ENCODE peak calls at places on chromosome 3, in ten cellular contexts. One of them, this sample, is unnamed.

GRCh38 chr3:58369876-58370275 is 37.2 kb downstream of the PXK start:
- DNase-seq in fibroblast of mammary gland: peak
- DNase-seq in hepatocyte: no peak
- DNase-seq in left lung: no peak
- DNase-seq in skeletal muscle cell: no peak
- DNase-seq in HL-60: no peak
- DNase-seq in heart left ventricle: no peak
- DNase-seq in SJSA1: no peak
- DNase-seq in A673: no peak
- DNase-seq in right cardiac atrium: no peak
- DNase-seq in this sample: no peak

GRCh38 chr3:11568503-11569155 is 75.1 kb downstream of the VGLL4 start:
- DNase-seq in left lung: no peak
- DNase-seq in hepatocyte: peak
- DNase-seq in right cardiac atrium: peak
- DNase-seq in SJSA1: peak
- DNase-seq in skeletal muscle cell: peak
- DNase-seq in A673: no peak
- DNase-seq in fibroblast of mammary gland: peak
- DNase-seq in HL-60: no peak
- DNase-seq in heart left ventricle: peak
- DNase-seq in this sample: no peak

GRCh38 chr3:188122571-188123169 is 31.3 kb upstream of the LPP start:
- DNase-seq in skeletal muscle cell: no peak
- DNase-seq in heart left ventricle: no peak
- DNase-seq in HL-60: peak
- DNase-seq in fibroblast of mammary gland: no peak
- DNase-seq in hepatocyte: no peak
- DNase-seq in right cardiac atrium: no peak
- DNase-seq in A673: no peak
- DNase-seq in SJSA1: no peak
- DNase-seq in left lung: no peak
- DNase-seq in this sample: no peak

GRCh38 chr3:78645628-78646310 is 1122.0 kb downstream of the ROBO1 start:
- DNase-seq in A673: peak
- DNase-seq in left lung: no peak
- DNase-seq in skeletal muscle cell: peak
- DNase-seq in right cardiac atrium: no peak
- DNase-seq in hepatocyte: peak
- DNase-seq in heart left ventricle: no peak
- DNase-seq in fibroblast of mammary gland: peak
- DNase-seq in HL-60: peak
- DNase-seq in SJSA1: no peak
- DNase-seq in this sample: no peak

GRCh38 chr3:11272913-11273574 is 847 bp downstream of the ATG7 start:
- DNase-seq in left lung: no peak
- DNase-seq in heart left ventricle: no peak
- DNase-seq in SJSA1: no peak
- DNase-seq in right cardiac atrium: no peak
- DNase-seq in HL-60: peak
- DNase-seq in A673: no peak
- DNase-seq in hepatocyte: no peak
- DNase-seq in skeletal muscle cell: no peak
- DNase-seq in fibroblast of mammary gland: peak
- DNase-seq in this sample: no peak

GRCh38 chr3:184874709-184875644 is 63.0 kb downstream of the VPS8 start:
- DNase-seq in fibroblast of mammary gland: peak
- DNase-seq in HL-60: peak
- DNase-seq in heart left ventricle: no peak
- DNase-seq in skeletal muscle cell: peak
- DNase-seq in hepatocyte: peak
- DNase-seq in A673: peak
- DNase-seq in SJSA1: no peak
- DNase-seq in left lung: no peak
- DNase-seq in right cardiac atrium: no peak
- DNase-seq in this sample: no peak

GRCh38 chr3:129599607-129600006 is 6.9 kb downstream of the PLXND1 start:
- DNase-seq in skeletal muscle cell: no peak
- DNase-seq in fibroblast of mammary gland: peak
- DNase-seq in HL-60: peak
- DNase-seq in right cardiac atrium: peak
- DNase-seq in SJSA1: peak
- DNase-seq in left lung: peak
- DNase-seq in A673: peak
- DNase-seq in hepatocyte: no peak
- DNase-seq in heart left ventricle: peak
- DNase-seq in this sample: no peak

GRCh38 chr3:193869221-193870201 is 266.4 kb upstream of the HES1 start:
- DNase-seq in skeletal muscle cell: peak
- DNase-seq in SJSA1: peak
- DNase-seq in left lung: peak
- DNase-seq in right cardiac atrium: peak
- DNase-seq in hepatocyte: peak
- DNase-seq in heart left ventricle: peak
- DNase-seq in fibroblast of mammary gland: peak
- DNase-seq in A673: no peak
- DNase-seq in HL-60: peak
- DNase-seq in this sample: no peak

GRCh38 chr3:148332509-148332908 is 365.2 kb upstream of the AGTR1 start:
- DNase-seq in heart left ventricle: no peak
- DNase-seq in right cardiac atrium: no peak
- DNase-seq in fibroblast of mammary gland: no peak
- DNase-seq in hepatocyte: no peak
- DNase-seq in HL-60: no peak
- DNase-seq in skeletal muscle cell: no peak
- DNase-seq in left lung: no peak
- DNase-seq in A673: no peak
- DNase-seq in SJSA1: no peak
- DNase-seq in this sample: no peak

GRCh38 chr3:169236662-169237174 is 426.8 kb downstream of the MECOM start:
- DNase-seq in left lung: no peak
- DNase-seq in heart left ventricle: no peak
- DNase-seq in skeletal muscle cell: no peak
- DNase-seq in right cardiac atrium: no peak
- DNase-seq in A673: no peak
- DNase-seq in hepatocyte: no peak
- DNase-seq in HL-60: no peak
- DNase-seq in SJSA1: no peak
- DNase-seq in fibroblast of mammary gland: no peak
- DNase-seq in this sample: no peak

GRCh38 chr3:192819001-192819569 is 91.7 kb upstream of the FGF12 start:
- DNase-seq in A673: no peak
- DNase-seq in hepatocyte: peak
- DNase-seq in SJSA1: peak
- DNase-seq in fibroblast of mammary gland: peak
- DNase-seq in skeletal muscle cell: peak
- DNase-seq in heart left ventricle: no peak
- DNase-seq in left lung: no peak
- DNase-seq in right cardiac atrium: no peak
- DNase-seq in HL-60: no peak
- DNase-seq in this sample: no peak

GRCh38 chr3:187967097-187967496 is 186.9 kb upstream of the LPP start:
- DNase-seq in hepatocyte: no peak
- DNase-seq in A673: no peak
- DNase-seq in left lung: no peak
- DNase-seq in right cardiac atrium: no peak
- DNase-seq in HL-60: no peak
- DNase-seq in skeletal muscle cell: no peak
- DNase-seq in fibroblast of mammary gland: no peak
- DNase-seq in SJSA1: no peak
- DNase-seq in heart left ventricle: no peak
- DNase-seq in this sample: no peak

GRCh38 chr3:184602406-184603155 is 41.0 kb downstream of the EPHB3 start:
- DNase-seq in skeletal muscle cell: no peak
- DNase-seq in A673: no peak
- DNase-seq in hepatocyte: no peak
- DNase-seq in SJSA1: no peak
- DNase-seq in heart left ventricle: no peak
- DNase-seq in left lung: no peak
- DNase-seq in right cardiac atrium: peak
- DNase-seq in fibroblast of mammary gland: no peak
- DNase-seq in HL-60: no peak
- DNase-seq in this sample: no peak

GRCh38 chr3:45608296-45608695 is 13.7 kb downstream of the LIMD1 start:
- DNase-seq in left lung: no peak
- DNase-seq in HL-60: no peak
- DNase-seq in heart left ventricle: no peak
- DNase-seq in SJSA1: no peak
- DNase-seq in fibroblast of mammary gland: no peak
- DNase-seq in skeletal muscle cell: no peak
- DNase-seq in hepatocyte: no peak
- DNase-seq in A673: no peak
- DNase-seq in right cardiac atrium: no peak
- DNase-seq in this sample: no peak
- H3K4me3 ChIP-seq in left lung: no peak
- H3K4me3 ChIP-seq in HL-60: no peak
- H3K4me3 ChIP-seq in heart left ventricle: no peak
- H3K4me3 ChIP-seq in SJSA1: no peak
- H3K4me3 ChIP-seq in fibroblast of mammary gland: no peak
- H3K4me3 ChIP-seq in skeletal muscle cell: no peak
- H3K4me3 ChIP-seq in hepatocyte: no peak
- H3K4me3 ChIP-seq in A673: no peak
- H3K4me3 ChIP-seq in right cardiac atrium: no peak
- H3K4me3 ChIP-seq in this sample: no peak

DNA sequence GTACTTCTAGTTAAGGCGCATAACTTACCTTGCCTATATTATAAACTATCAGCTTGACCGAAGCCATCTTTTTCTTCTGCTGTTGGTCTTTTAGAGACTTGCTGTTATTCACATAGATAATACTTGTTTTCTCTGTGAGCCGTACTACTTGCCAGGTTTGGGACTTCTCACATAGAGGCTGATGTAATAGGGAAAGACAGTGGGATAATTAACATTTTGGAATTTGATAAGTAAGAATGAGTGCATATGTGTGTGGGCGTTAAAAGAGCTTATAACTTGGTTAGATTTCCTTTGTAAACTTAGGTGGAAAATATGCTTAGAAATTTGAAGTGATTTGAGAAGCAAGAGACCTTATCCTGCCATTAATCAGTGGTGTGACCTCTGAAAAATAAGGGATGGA is 47.8 kb downstream of the FNDC3B start:
- DNase-seq in HL-60: no peak
- DNase-seq in A673: peak
- DNase-seq in left lung: no peak
- DNase-seq in SJSA1: no peak
- DNase-seq in right cardiac atrium: no peak
- DNase-seq in fibroblast of mammary gland: peak
- DNase-seq in skeletal muscle cell: no peak
- DNase-seq in heart left ventricle: no peak
- DNase-seq in hepatocyte: no peak
- DNase-seq in this sample: no peak
- H3K4me3 ChIP-seq in HL-60: no peak
- H3K4me3 ChIP-seq in A673: no peak
- H3K4me3 ChIP-seq in left lung: no peak
- H3K4me3 ChIP-seq in SJSA1: no peak
- H3K4me3 ChIP-seq in right cardiac atrium: no peak
- H3K4me3 ChIP-seq in fibroblast of mammary gland: no peak
- H3K4me3 ChIP-seq in skeletal muscle cell: no peak
- H3K4me3 ChIP-seq in heart left ventricle: no peak
- H3K4me3 ChIP-seq in hepatocyte: no peak
- H3K4me3 ChIP-seq in this sample: no peak

DNA sequence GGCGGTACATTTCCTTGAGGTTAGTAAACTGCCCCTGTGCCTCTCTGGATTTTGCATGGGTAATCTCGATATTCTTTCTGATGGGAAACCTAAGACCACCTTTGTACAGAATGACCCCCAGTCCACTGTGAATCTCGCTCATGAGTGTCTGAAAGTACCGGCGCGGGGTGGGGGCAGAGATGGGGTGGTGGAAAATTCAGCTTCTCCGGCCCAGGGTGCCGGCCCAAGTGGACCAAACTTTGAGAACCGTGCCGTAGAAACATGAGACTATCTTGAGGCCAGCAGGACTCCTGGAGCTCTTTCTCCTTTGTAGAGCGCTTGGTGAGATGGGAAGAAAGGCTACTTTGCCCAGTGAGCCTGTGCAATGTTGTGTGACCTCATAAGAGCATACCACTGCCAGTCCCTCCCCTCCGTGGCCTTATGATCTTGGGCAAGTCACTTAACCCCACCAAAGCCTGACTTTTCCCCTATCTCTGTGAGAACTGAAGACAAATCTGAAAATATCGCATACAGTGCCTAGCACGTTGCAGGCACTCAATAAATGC is 40.3 kb upstream of the VEPH1 start:
- DNase-seq in hepatocyte: no peak
- DNase-seq in fibroblast of mammary gland: peak
- DNase-seq in HL-60: no peak
- DNase-seq in SJSA1: no peak
- DNase-seq in left lung: no peak
- DNase-seq in right cardiac atrium: no peak
- DNase-seq in skeletal muscle cell: no peak
- DNase-seq in A673: no peak
- DNase-seq in heart left ventricle: no peak
- DNase-seq in this sample: no peak
- H3K4me3 ChIP-seq in hepatocyte: peak
- H3K4me3 ChIP-seq in fibroblast of mammary gland: peak
- H3K4me3 ChIP-seq in HL-60: no peak
- H3K4me3 ChIP-seq in SJSA1: no peak
- H3K4me3 ChIP-seq in left lung: peak
- H3K4me3 ChIP-seq in right cardiac atrium: peak
- H3K4me3 ChIP-seq in skeletal muscle cell: peak
- H3K4me3 ChIP-seq in A673: no peak
- H3K4me3 ChIP-seq in heart left ventricle: peak
- H3K4me3 ChIP-seq in this sample: no peak

GRCh38 chr3:149815318-149815717 is 2.3 kb downstream of the RNF13 start:
- DNase-seq in skeletal muscle cell: no peak
- DNase-seq in HL-60: peak
- DNase-seq in SJSA1: no peak
- DNase-seq in A673: no peak
- DNase-seq in fibroblast of mammary gland: no peak
- DNase-seq in right cardiac atrium: no peak
- DNase-seq in left lung: no peak
- DNase-seq in heart left ventricle: no peak
- DNase-seq in hepatocyte: no peak
- DNase-seq in this sample: no peak

GRCh38 chr3:149815728-149816127 is 2.7 kb downstream of the RNF13 start:
- DNase-seq in heart left ventricle: no peak
- DNase-seq in left lung: no peak
- DNase-seq in right cardiac atrium: no peak
- DNase-seq in skeletal muscle cell: no peak
- DNase-seq in hepatocyte: no peak
- DNase-seq in A673: no peak
- DNase-seq in HL-60: no peak
- DNase-seq in SJSA1: no peak
- DNase-seq in fibroblast of mammary gland: no peak
- DNase-seq in this sample: no peak

GRCh38 chr3:149813367-149814281 is 609 bp downstream of the RNF13 start:
- DNase-seq in left lung: no peak
- DNase-seq in skeletal muscle cell: no peak
- DNase-seq in right cardiac atrium: peak
- DNase-seq in fibroblast of mammary gland: peak
- DNase-seq in SJSA1: no peak
- DNase-seq in hepatocyte: peak
- DNase-seq in HL-60: peak
- DNase-seq in A673: peak
- DNase-seq in heart left ventricle: no peak
- DNase-seq in this sample: no peak

GRCh38 chr3:149816986-149817385 is 4.0 kb downstream of the RNF13 start:
- DNase-seq in left lung: no peak
- DNase-seq in skeletal muscle cell: peak
- DNase-seq in A673: no peak
- DNase-seq in SJSA1: no peak
- DNase-seq in heart left ventricle: no peak
- DNase-seq in right cardiac atrium: no peak
- DNase-seq in HL-60: peak
- DNase-seq in hepatocyte: no peak
- DNase-seq in fibroblast of mammary gland: peak
- DNase-seq in this sample: no peak

GRCh38 chr3:149816326-149816725 is 3.3 kb downstream of the RNF13 start:
- DNase-seq in left lung: no peak
- DNase-seq in SJSA1: no peak
- DNase-seq in A673: no peak
- DNase-seq in fibroblast of mammary gland: peak
- DNase-seq in HL-60: no peak
- DNase-seq in right cardiac atrium: no peak
- DNase-seq in heart left ventricle: no peak
- DNase-seq in hepatocyte: no peak
- DNase-seq in skeletal muscle cell: no peak
- DNase-seq in this sample: no peak
- H3K4me3 ChIP-seq in left lung: peak
- H3K4me3 ChIP-seq in SJSA1: no peak
- H3K4me3 ChIP-seq in A673: no peak
- H3K4me3 ChIP-seq in fibroblast of mammary gland: no peak
- H3K4me3 ChIP-seq in HL-60: no peak
- H3K4me3 ChIP-seq in right cardiac atrium: no peak
- H3K4me3 ChIP-seq in heart left ventricle: no peak
- H3K4me3 ChIP-seq in hepatocyte: no peak
- H3K4me3 ChIP-seq in skeletal muscle cell: no peak
- H3K4me3 ChIP-seq in this sample: no peak

This sample was measured in CD8-positive, alpha-beta T cell.